ENCODE peak calls at places on chromosomes 13 and 19, in nine cellular contexts. A is left colon; O is activated T-helper 1 cell treated with anti-CD3 and anti-CD28 coated beads, Interleukin-12 subunit alpha, Interleukin-12 subunit beta, Interleukin-2, Interleukin-4 antibody, amounts not matched to agents 30 ng/mL and 10 ng/mL and 1 ng/mL, durations not matched to agents 14 hours and 24 hours and 36 hours; Z is NCI-H1417; N is NCI-H1694; T is epithelial cell of proximal tubule; G is stimulated activated CD4-positive, alpha-beta T cell treated with anti-CD3 and anti-CD28 coated beads, Interleukin-2, amount 100 ng/mL, for 48 hours; X is uterus; P is fibroblast of mammary gland. D is an unnamed sample.
A peak's percentile ranks its signal among the peaks of the same experiment; 100 is the strongest.

GRCh38 chr19:58439576-58440554 is at the start of gene ZNF132:
- DNase-seq in A (peak; percentile 94), O (peak; percentile 94), Z (peak; percentile 98), N (no peak), T (peak; percentile 97), G (peak; percentile 80), X (peak; percentile 95), P (peak; percentile 100), D (peak; percentile 100)

GRCh38 chr13:48446454-48446853 is 33.5 kb upstream of the LPAR6 start:
- DNase-seq in A (no peak), O (no peak), Z (no peak), N (no peak), T (no peak), G (no peak), X (no peak), P (peak; percentile 83), D (no peak)

GRCh38 chr19:47486900-47487299 is 2.9 kb upstream of the KPTN start:
- DNase-seq in A (no peak), O (no peak), Z (no peak), N (no peak), T (no peak), G (no peak), X (no peak), P (no peak), D (no peak)

GRCh38 chr19:56721714-56722113 is 50.2 kb upstream of the ZNF835 start:
- DNase-seq in A (no peak), O (no peak), Z (no peak), N (no peak), T (no peak), G (no peak), X (no peak), P (no peak), D (no peak)

GRCh38 chr13:22218784-22219183 is 547.9 kb downstream of the FGF9 start:
- DNase-seq in A (no peak), O (no peak), Z (no peak), N (no peak), T (no peak), G (no peak), X (no peak), P (no peak), D (no peak)

GRCh38 chr13:98585398-98585754 is 8.5 kb upstream of the STK24 start:
- DNase-seq in A (peak; percentile 32), O (no peak), Z (no peak), N (no peak), T (no peak), G (no peak), X (no peak), P (no peak), D (no peak)

GRCh38 chr19:3036119-3036794 is 7.2 kb upstream of the TLE2 start:
- DNase-seq in A (peak; percentile 96), O (peak; percentile 77), Z (peak; percentile 98), N (peak; percentile 82), T (peak; percentile 26), G (peak; percentile 77), X (peak; percentile 95), P (peak; percentile 85), D (peak; percentile 97)

GRCh38 chr19:58361900-58362271 is 665 bp downstream of the ZNF497 start:
- DNase-seq in A (peak; percentile 65), O (no peak), Z (no peak), N (no peak), T (no peak), G (peak; percentile 32), X (peak; percentile 53), P (peak; percentile 54), D (peak; percentile 54)

GRCh38 chr19:41877916-41878905 is 1.1 kb downstream of the CD79A start:
- DNase-seq in A (no peak), O (no peak), Z (no peak), N (no peak), T (no peak), G (no peak), X (no peak), P (no peak), D (no peak)

GRCh38 chr19:51097796-51098195 is 10.4 kb downstream of the CTU1 start:
- DNase-seq in A (no peak), O (no peak), Z (no peak), N (no peak), T (no peak), G (no peak), X (no peak), P (no peak), D (no peak)

GRCh38 chr13:113990321-113990837 is 16.5 kb upstream of the C13orf46 start:
- DNase-seq in A (peak; percentile 1), O (no peak), Z (no peak), N (no peak), T (no peak), G (no peak), X (peak; percentile 7), P (no peak), D (no peak)

GRCh38 chr13:59680429-59681024 is 483.2 kb downstream of the DIAPH3 start:
- DNase-seq in A (no peak), O (no peak), Z (peak; percentile 68), N (peak; percentile 18), T (no peak), G (no peak), X (no peak), P (peak; percentile 45), D (no peak)

GRCh38 chr19:56271096-56271495 is 1.5 kb upstream of the EDDM13 start:
- DNase-seq in A (no peak), O (no peak), Z (no peak), N (no peak), T (no peak), G (no peak), X (no peak), P (no peak), D (no peak)

GRCh38 chr19:40365613-40366401 is 17.3 kb downstream of the PLD3 start:
- DNase-seq in A (peak; percentile 50), O (no peak), Z (peak; percentile 87), N (no peak), T (no peak), G (peak; percentile 70), X (peak; percentile 74), P (peak; percentile 28), D (peak; percentile 77)

GRCh38 chr19:1070931-1071791 is 4.2 kb downstream of the ARHGAP45 start:
- DNase-seq in A (no peak), O (no peak), Z (no peak), N (no peak), T (no peak), G (no peak), X (no peak), P (no peak), D (no peak)

GRCh38 chr19:38514812-38515633 is 81.5 kb downstream of the RYR1 start:
- DNase-seq in A (peak; percentile 75), O (peak; percentile 69), Z (peak; percentile 78), N (peak; percentile 46), T (no peak), G (peak; percentile 84), X (peak; percentile 61), P (peak; percentile 39), D (peak; percentile 73)

GRCh38 chr13:97028441-97029299 is 34.4 kb upstream of the OXGR1 start:
- DNase-seq in A (peak; percentile 73), O (peak; percentile 1), Z (peak; percentile 84), N (peak; percentile 67), T (no peak), G (peak; percentile 49), X (peak; percentile 35), P (peak; percentile 67), D (peak; percentile 52)

GRCh38 chr13:80721689-80722088 is 380.8 kb upstream of the SPRY2 start:
- DNase-seq in A (no peak), O (no peak), Z (no peak), N (no peak), T (no peak), G (no peak), X (no peak), P (no peak), D (no peak)

GRCh38 chr19:15129856-15130580 is 22.8 kb downstream of the SYDE1 start:
- DNase-seq in A (no peak), O (no peak), Z (no peak), N (no peak), T (no peak), G (peak; percentile 13), X (no peak), P (no peak), D (no peak)

GRCh38 chr13:50919291-50919690 is 9.7 kb downstream of the RNASEH2B start:
- DNase-seq in A (no peak), O (no peak), Z (no peak), N (no peak), T (no peak), G (no peak), X (no peak), P (no peak), D (no peak)

GRCh38 chr13:93413972-93414717 is 187.5 kb downstream of the GPC6 start:
- DNase-seq in A (no peak), O (no peak), Z (peak; percentile 62), N (no peak), T (no peak), G (no peak), X (no peak), P (peak; percentile 33), D (no peak)

GRCh38 chr13:47117268-47117667 is 220.4 kb upstream of the HTR2A start:
- DNase-seq in A (no peak), O (no peak), Z (no peak), N (no peak), T (no peak), G (no peak), X (no peak), P (peak; percentile 85), D (peak; percentile 8)

GRCh38 chr19:46616631-46617322 is 8.1 kb downstream of the PTGIR start:
- DNase-seq in A (peak; percentile 78), O (peak; percentile 35), Z (peak; percentile 65), N (peak; percentile 76), T (no peak), G (no peak), X (no peak), P (peak; percentile 74), D (no peak)

GRCh38 chr19:9972103-9972502 is 35.8 kb upstream of the OLFM2 start:
- DNase-seq in A (no peak), O (no peak), Z (no peak), N (no peak), T (no peak), G (no peak), X (no peak), P (no peak), D (no peak)

GRCh38 chr19:17370026-17370587 is 7.0 kb downstream of the PLVAP start:
- DNase-seq in A (no peak), O (no peak), Z (no peak), N (no peak), T (no peak), G (no peak), X (no peak), P (peak; percentile 33), D (peak; percentile 66)

GRCh38 chr19:47776568-47776967 is 1.9 kb upstream of the SELENOW start:
- DNase-seq in A (no peak), O (no peak), Z (peak; percentile 96), N (no peak), T (no peak), G (no peak), X (no peak), P (no peak), D (no peak)

GRCh38 chr19:30842926-30843325 is 470.7 kb downstream of the ZNF536 start:
- DNase-seq in A (no peak), O (no peak), Z (no peak), N (no peak), T (no peak), G (no peak), X (no peak), P (no peak), D (no peak)

GRCh38 chr13:112903606-112904195 is 65.3 kb upstream of the MCF2L start:
- DNase-seq in A (no peak), O (no peak), Z (no peak), N (no peak), T (no peak), G (no peak), X (no peak), P (no peak), D (no peak)

GRCh38 chr19:54418030-54418929 is 3.0 kb downstream of the TTYH1 start:
- DNase-seq in A (no peak), O (peak; percentile 38), Z (peak; percentile 14), N (no peak), T (no peak), G (no peak), X (no peak), P (no peak), D (peak; percentile 74)

GRCh38 chr19:39825531-39826076 is 8.4 kb downstream of the DYRK1B start:
- DNase-seq in A (no peak), O (no peak), Z (no peak), N (no peak), T (no peak), G (no peak), X (no peak), P (no peak), D (no peak)

GRCh38 chr13:110323986-110324749 is 17.1 kb downstream of the COL4A2 start:
- DNase-seq in A (no peak), O (no peak), Z (no peak), N (no peak), T (no peak), G (no peak), X (no peak), P (no peak), D (no peak)